ENCODE peak calls at places on chromosome 2, in eight cellular contexts. L is foreskin fibroblast; D is activated CD4-positive, alpha-beta T cell treated with anti-CD3 and anti-CD28 coated beads for 36 hours; P is T-cell; X is GM18507; T is iris pigment epithelial cell; Z is activated T-helper 1 cell treated with anti-CD3 and anti-CD28 coated beads, Interleukin-12 subunit alpha, Interleukin-12 subunit beta, Interleukin-2, Interleukin-4 antibody, amounts not matched to agents 30 ng/mL and 10 ng/mL and 1 ng/mL, durations not matched to agents 14 hours and 24 hours and 36 hours; F is HEK293T. U is an unnamed sample.
A peak's percentile ranks its signal among the peaks of the same experiment; 100 is the strongest.

GRCh38 chr2:172330060-172330671 is 97.2 kb upstream of the ITGA6 start:
- DNase-seq in L (no peak), Z (no peak), F (no peak), D (no peak), T (no peak), X (no peak), P (no peak), U (no peak)

GRCh38 chr2:25758348-25758747 is 85.0 kb upstream of the DTNB start:
- DNase-seq in X (no peak), L (no peak), T (no peak), Z (no peak), F (no peak), D (no peak), P (no peak), U (no peak)

GRCh38 chr2:218400167-218400929 is 680 bp downstream of the CTDSP1 start:
- DNase-seq in X (no peak), D (peak; percentile 57), P (no peak), Z (peak; percentile 24), T (peak; percentile 37), L (no peak), F (no peak), U (no peak)

GRCh38 chr2:191935247-191935646 is 88.4 kb upstream of the CAVIN2 start:
- DNase-seq in D (no peak), Z (no peak), T (no peak), L (no peak), X (no peak), P (no peak), F (peak; percentile 10), U (no peak)

GRCh38 chr2:69797836-69798465 is 31.5 kb upstream of the GMCL1 start:
- DNase-seq in L (no peak), P (no peak), Z (no peak), X (no peak), T (peak; percentile 25), D (no peak), F (no peak), U (no peak)

GRCh38 chr2:127593228-127594115 is 52.5 kb upstream of the GPR17 start:
- DNase-seq in D (no peak), X (no peak), T (no peak), L (no peak), Z (no peak), F (no peak), P (no peak), U (no peak)

GRCh38 chr2:37459095-37459981 is 114.9 kb downstream of the QPCT start:
- DNase-seq in X (no peak), P (no peak), Z (no peak), T (peak; percentile 92), F (no peak), D (no peak), L (peak; percentile 65), U (no peak)

GRCh38 chr2:234558642-234559041 is 61.8 kb upstream of the ARL4C start:
- DNase-seq in Z (no peak), L (no peak), P (no peak), X (no peak), T (peak; percentile 18), F (no peak), D (no peak), U (no peak)

GRCh38 chr2:10256525-10257031 is 46.1 kb upstream of the HPCAL1 start:
- DNase-seq in F (no peak), L (no peak), X (no peak), T (no peak), P (no peak), Z (no peak), D (no peak), U (no peak)

GRCh38 chr2:237866119-237866621 is 6.7 kb downstream of the RAMP1 start:
- DNase-seq in Z (no peak), D (no peak), L (peak; percentile 33), X (no peak), P (no peak), T (peak; percentile 68), F (no peak), U (no peak)

GRCh38 chr2:133811409-133812125 is 243.3 kb upstream of the NCKAP5 start:
- DNase-seq in X (no peak), L (no peak), P (no peak), F (no peak), Z (no peak), D (no peak), T (no peak), U (no peak)

GRCh38 chr2:96231316-96231715 is 22.7 kb upstream of the STARD7 start:
- DNase-seq in P (no peak), D (no peak), T (no peak), X (no peak), F (no peak), L (no peak), Z (no peak), U (no peak)

GRCh38 chr2:165877565-165878550 is 75.7 kb downstream of the TTC21B start:
- DNase-seq in F (no peak), P (no peak), T (peak; percentile 81), X (no peak), L (peak; percentile 70), D (peak; percentile 24), Z (no peak), U (no peak)

GRCh38 chr2:105809723-105810122 is 65.0 kb downstream of the NCK2 start:
- DNase-seq in F (no peak), X (no peak), T (no peak), L (no peak), Z (no peak), D (no peak), P (no peak), U (no peak)

GRCh38 chr2:161586517-161587167 is 37.6 kb upstream of the SLC4A10 start:
- DNase-seq in T (peak; percentile 21), F (peak; percentile 21), D (no peak), P (no peak), Z (no peak), X (no peak), L (peak; percentile 1), U (no peak)

GRCh38 chr2:144990661-144991060 is 470.7 kb upstream of the ZEB2 start:
- DNase-seq in P (no peak), L (no peak), T (no peak), Z (no peak), F (no peak), X (no peak), D (no peak), U (no peak)

GRCh38 chr2:160252278-160252887 is 52.3 kb upstream of the ITGB6 start:
- DNase-seq in T (no peak), F (peak; percentile 33), X (no peak), D (no peak), Z (no peak), P (no peak), L (no peak), U (no peak)

GRCh38 chr2:173676647-173677046 is 288.5 kb downstream of the SP3 start:
- DNase-seq in D (no peak), T (no peak), L (no peak), X (no peak), Z (no peak), F (no peak), P (no peak), U (no peak)

U was measured in esophagus squamous epithelium.